ENCODE peak calls at places on chromosomes 12 and 14, in eight cellular contexts. One of them, this sample, is unnamed.
A peak's percentile ranks its signal among the peaks of the same experiment; 100 is the strongest.

GRCh38 chr12:105451211-105451610 is 120.7 kb downstream of the C12orf75 start:
- DNase-seq in heart right ventricle: no peak
- DNase-seq in body of pancreas: no peak
- DNase-seq in SK-N-SH: no peak
- DNase-seq in GM23338: no peak
- DNase-seq in keratinocyte: no peak
- DNase-seq in cardiac muscle cell: no peak
- DNase-seq in GM23248: peak; percentile 92
- DNase-seq in this sample: no peak

GRCh38 chr12:26713885-26714383 is 119.1 kb downstream of the ITPR2 start:
- DNase-seq in heart right ventricle: no peak
- DNase-seq in body of pancreas: no peak
- DNase-seq in SK-N-SH: no peak
- DNase-seq in GM23338: no peak
- DNase-seq in keratinocyte: no peak
- DNase-seq in cardiac muscle cell: no peak
- DNase-seq in GM23248: no peak
- DNase-seq in this sample: no peak

GRCh38 chr12:66189476-66189823 is 436 bp downstream of the IRAK3 start:
- DNase-seq in heart right ventricle: no peak
- DNase-seq in body of pancreas: no peak
- DNase-seq in SK-N-SH: no peak
- DNase-seq in GM23338: no peak
- DNase-seq in keratinocyte: no peak
- DNase-seq in cardiac muscle cell: no peak
- DNase-seq in GM23248: peak; percentile 53
- DNase-seq in this sample: no peak

GRCh38 chr12:34390171-34390841 is 368.0 kb downstream of the ALG10 start:
- DNase-seq in heart right ventricle: no peak
- DNase-seq in body of pancreas: no peak
- DNase-seq in SK-N-SH: no peak
- DNase-seq in GM23338: no peak
- DNase-seq in keratinocyte: no peak
- DNase-seq in cardiac muscle cell: no peak
- DNase-seq in GM23248: no peak
- DNase-seq in this sample: peak; percentile 29

GRCh38 chr14:96578619-96579018 is 76.4 kb downstream of the PAPOLA start:
- DNase-seq in heart right ventricle: no peak
- DNase-seq in body of pancreas: no peak
- DNase-seq in SK-N-SH: no peak
- DNase-seq in GM23338: no peak
- DNase-seq in keratinocyte: no peak
- DNase-seq in cardiac muscle cell: no peak
- DNase-seq in GM23248: no peak
- DNase-seq in this sample: no peak

GRCh38 chr14:74503973-74504335 is 10.4 kb downstream of the ISCA2 start:
- DNase-seq in heart right ventricle: no peak
- DNase-seq in body of pancreas: no peak
- DNase-seq in SK-N-SH: no peak
- DNase-seq in GM23338: no peak
- DNase-seq in keratinocyte: no peak
- DNase-seq in cardiac muscle cell: no peak
- DNase-seq in GM23248: no peak
- DNase-seq in this sample: no peak

GRCh38 chr12:75820848-75821578 is 210.6 kb downstream of the PHLDA1 start:
- DNase-seq in heart right ventricle: peak; percentile 13
- DNase-seq in body of pancreas: peak; percentile 14
- DNase-seq in SK-N-SH: no peak
- DNase-seq in GM23338: no peak
- DNase-seq in keratinocyte: peak; percentile 66
- DNase-seq in cardiac muscle cell: no peak
- DNase-seq in GM23248: peak; percentile 97
- DNase-seq in this sample: no peak

GRCh38 chr14:68104518-68104917 is 284.9 kb downstream of the RAD51B start:
- DNase-seq in heart right ventricle: no peak
- DNase-seq in body of pancreas: no peak
- DNase-seq in SK-N-SH: no peak
- DNase-seq in GM23338: no peak
- DNase-seq in keratinocyte: peak; percentile 30
- DNase-seq in cardiac muscle cell: peak; percentile 89
- DNase-seq in GM23248: peak; percentile 82
- DNase-seq in this sample: no peak

GRCh38 chr14:44778562-44778961 is 183.2 kb downstream of the KLHL28 start:
- DNase-seq in heart right ventricle: no peak
- DNase-seq in body of pancreas: no peak
- DNase-seq in SK-N-SH: no peak
- DNase-seq in GM23338: peak; percentile 22
- DNase-seq in keratinocyte: no peak
- DNase-seq in cardiac muscle cell: no peak
- DNase-seq in GM23248: peak; percentile 45
- DNase-seq in this sample: no peak

GRCh38 chr12:40769846-40770245 is 77.6 kb downstream of the CNTN1 start:
- DNase-seq in heart right ventricle: no peak
- DNase-seq in body of pancreas: no peak
- DNase-seq in SK-N-SH: no peak
- DNase-seq in GM23338: no peak
- DNase-seq in keratinocyte: no peak
- DNase-seq in cardiac muscle cell: no peak
- DNase-seq in GM23248: no peak
- DNase-seq in this sample: no peak
- H3K4me1 ChIP-seq in heart right ventricle: no peaks in the 10 kb centered on the region
- H3K4me1 ChIP-seq in body of pancreas: no peaks in the 10 kb centered on the region
- H3K4me1 ChIP-seq in SK-N-SH: no peaks in the 10 kb centered on the region
- H3K4me1 ChIP-seq in GM23338: peaks cover 13% of the 10 kb centered on the region
- H3K4me1 ChIP-seq in keratinocyte: no peaks in the 10 kb centered on the region
- H3K4me1 ChIP-seq in cardiac muscle cell: no peaks in the 10 kb centered on the region
- H3K4me1 ChIP-seq in GM23248: no peaks in the 10 kb centered on the region
- H3K4me1 ChIP-seq in this sample: no peaks in the 10 kb centered on the region

DNA sequence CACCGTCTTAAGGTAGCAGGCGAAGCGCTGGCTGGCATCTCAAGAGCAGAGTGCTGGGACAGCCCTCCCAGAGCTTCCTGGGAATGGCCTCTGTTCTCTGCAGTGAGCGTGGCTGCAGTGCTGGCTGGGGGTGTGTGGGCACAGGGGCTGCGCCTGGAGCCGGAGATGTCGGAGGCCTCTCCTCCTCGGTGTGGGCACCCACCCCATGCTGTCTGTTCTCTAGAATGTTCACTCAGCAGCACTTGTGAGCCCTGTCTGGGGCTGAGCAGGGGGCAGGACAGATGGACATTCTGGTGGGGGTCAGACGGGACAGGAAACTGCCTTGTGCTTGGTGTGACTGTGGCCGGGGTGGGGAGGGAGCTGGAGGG is 15.9 kb downstream of the FBRSL1 start:
- DNase-seq in heart right ventricle: no peak
- DNase-seq in body of pancreas: no peak
- DNase-seq in SK-N-SH: no peak
- DNase-seq in GM23338: no peak
- DNase-seq in keratinocyte: no peak
- DNase-seq in cardiac muscle cell: no peak
- DNase-seq in GM23248: no peak
- DNase-seq in this sample: no peak
- H3K27ac ChIP-seq in heart right ventricle: peak overlapping the region; percentile 90
- H3K27ac ChIP-seq in body of pancreas: peak overlapping the region; percentile 85
- H3K27ac ChIP-seq in SK-N-SH: no peak overlapping the region
- H3K27ac ChIP-seq in GM23338: no peak overlapping the region
- H3K27ac ChIP-seq in keratinocyte: no peak overlapping the region
- H3K27ac ChIP-seq in cardiac muscle cell: no peak overlapping the region
- H3K27ac ChIP-seq in GM23248: no peak overlapping the region
- H3K27ac ChIP-seq in this sample: no peak overlapping the region

GRCh38 chr14:90616313-90616712 is 199.9 kb downstream of the TTC7B start:
- DNase-seq in heart right ventricle: no peak
- DNase-seq in body of pancreas: no peak
- DNase-seq in SK-N-SH: no peak
- DNase-seq in GM23338: no peak
- DNase-seq in keratinocyte: no peak
- DNase-seq in cardiac muscle cell: no peak
- DNase-seq in GM23248: no peak
- DNase-seq in this sample: no peak

GRCh38 chr14:90614696-90615260 is 201.5 kb downstream of the TTC7B start:
- DNase-seq in heart right ventricle: no peak
- DNase-seq in body of pancreas: no peak
- DNase-seq in SK-N-SH: no peak
- DNase-seq in GM23338: no peak
- DNase-seq in keratinocyte: no peak
- DNase-seq in cardiac muscle cell: no peak
- DNase-seq in GM23248: no peak
- DNase-seq in this sample: no peak

GRCh38 chr14:90616881-90617280 is 199.3 kb downstream of the TTC7B start:
- DNase-seq in heart right ventricle: no peak
- DNase-seq in body of pancreas: no peak
- DNase-seq in SK-N-SH: no peak
- DNase-seq in GM23338: no peak
- DNase-seq in keratinocyte: no peak
- DNase-seq in cardiac muscle cell: no peak
- DNase-seq in GM23248: peak; percentile 7
- DNase-seq in this sample: no peak

GRCh38 chr14:90613997-90614396 is 202.2 kb downstream of the TTC7B start:
- DNase-seq in heart right ventricle: no peak
- DNase-seq in body of pancreas: no peak
- DNase-seq in SK-N-SH: no peak
- DNase-seq in GM23338: no peak
- DNase-seq in keratinocyte: no peak
- DNase-seq in cardiac muscle cell: no peak
- DNase-seq in GM23248: no peak
- DNase-seq in this sample: no peak

DNA sequence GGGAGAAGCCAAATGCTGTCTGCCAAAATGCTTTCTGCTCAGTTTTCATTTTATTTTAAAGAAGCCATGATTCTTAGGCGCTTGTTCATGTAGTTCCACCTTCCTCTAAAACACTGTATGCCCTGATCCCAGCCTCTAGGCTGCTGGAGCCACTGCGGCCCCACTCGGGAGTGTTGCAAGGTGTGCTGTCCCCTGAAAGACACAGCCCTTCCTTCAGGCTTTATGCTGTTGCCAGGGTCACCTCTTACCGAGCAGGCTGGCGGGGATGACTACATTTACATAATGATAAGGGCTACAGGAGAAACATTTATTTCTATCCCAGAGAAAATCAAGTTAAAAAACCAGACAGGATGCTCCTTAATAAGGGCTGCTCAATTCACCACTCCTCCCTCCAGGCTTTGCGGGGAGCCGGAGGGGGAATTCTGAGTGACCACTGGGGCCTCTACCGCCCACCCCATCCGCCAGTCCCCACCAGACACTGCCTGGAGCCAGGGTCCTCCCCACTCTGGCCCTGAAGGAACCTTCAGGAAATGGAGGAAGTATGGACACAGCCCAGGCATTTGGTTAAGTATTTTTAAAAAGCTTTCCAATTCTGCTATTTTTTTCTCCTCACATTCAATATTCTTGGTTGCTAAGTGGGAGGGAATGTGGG is 200.7 kb downstream of the TTC7B start:
- DNase-seq in heart right ventricle: no peak
- DNase-seq in body of pancreas: no peak
- DNase-seq in SK-N-SH: peak; percentile 83
- DNase-seq in GM23338: no peak
- DNase-seq in keratinocyte: no peak
- DNase-seq in cardiac muscle cell: no peak
- DNase-seq in GM23248: no peak
- DNase-seq in this sample: no peak
- H3K4me3 ChIP-seq in heart right ventricle: peak overlapping the region; percentile 15
- H3K4me3 ChIP-seq in body of pancreas: no peak overlapping the region
- H3K4me3 ChIP-seq in SK-N-SH: no peak overlapping the region
- H3K4me3 ChIP-seq in GM23338: no peak overlapping the region
- H3K4me3 ChIP-seq in keratinocyte: no peak overlapping the region
- H3K4me3 ChIP-seq in cardiac muscle cell: no peak overlapping the region
- H3K4me3 ChIP-seq in GM23248: no peak overlapping the region
- H3K4me3 ChIP-seq in this sample: no peak overlapping the region

GRCh38 chr12:12553208-12553785 is 9.4 kb downstream of the DUSP16 start:
- DNase-seq in heart right ventricle: no peak
- DNase-seq in body of pancreas: no peak
- DNase-seq in SK-N-SH: no peak
- DNase-seq in GM23338: no peak
- DNase-seq in keratinocyte: no peak
- DNase-seq in cardiac muscle cell: no peak
- DNase-seq in GM23248: no peak
- DNase-seq in this sample: no peak
- H3K4me1 ChIP-seq in heart right ventricle: no peaks in the 10 kb centered on the region
- H3K4me1 ChIP-seq in body of pancreas: peaks cover 42% of the 10 kb centered on the region
- H3K4me1 ChIP-seq in SK-N-SH: peaks cover 6% of the 10 kb centered on the region
- H3K4me1 ChIP-seq in GM23338: peaks cover 19% of the 10 kb centered on the region
- H3K4me1 ChIP-seq in keratinocyte: no peaks in the 10 kb centered on the region
- H3K4me1 ChIP-seq in cardiac muscle cell: peaks cover 4% of the 10 kb centered on the region
- H3K4me1 ChIP-seq in GM23248: no peaks in the 10 kb centered on the region
- H3K4me1 ChIP-seq in this sample: peaks cover 5% of the 10 kb centered on the region

DNA sequence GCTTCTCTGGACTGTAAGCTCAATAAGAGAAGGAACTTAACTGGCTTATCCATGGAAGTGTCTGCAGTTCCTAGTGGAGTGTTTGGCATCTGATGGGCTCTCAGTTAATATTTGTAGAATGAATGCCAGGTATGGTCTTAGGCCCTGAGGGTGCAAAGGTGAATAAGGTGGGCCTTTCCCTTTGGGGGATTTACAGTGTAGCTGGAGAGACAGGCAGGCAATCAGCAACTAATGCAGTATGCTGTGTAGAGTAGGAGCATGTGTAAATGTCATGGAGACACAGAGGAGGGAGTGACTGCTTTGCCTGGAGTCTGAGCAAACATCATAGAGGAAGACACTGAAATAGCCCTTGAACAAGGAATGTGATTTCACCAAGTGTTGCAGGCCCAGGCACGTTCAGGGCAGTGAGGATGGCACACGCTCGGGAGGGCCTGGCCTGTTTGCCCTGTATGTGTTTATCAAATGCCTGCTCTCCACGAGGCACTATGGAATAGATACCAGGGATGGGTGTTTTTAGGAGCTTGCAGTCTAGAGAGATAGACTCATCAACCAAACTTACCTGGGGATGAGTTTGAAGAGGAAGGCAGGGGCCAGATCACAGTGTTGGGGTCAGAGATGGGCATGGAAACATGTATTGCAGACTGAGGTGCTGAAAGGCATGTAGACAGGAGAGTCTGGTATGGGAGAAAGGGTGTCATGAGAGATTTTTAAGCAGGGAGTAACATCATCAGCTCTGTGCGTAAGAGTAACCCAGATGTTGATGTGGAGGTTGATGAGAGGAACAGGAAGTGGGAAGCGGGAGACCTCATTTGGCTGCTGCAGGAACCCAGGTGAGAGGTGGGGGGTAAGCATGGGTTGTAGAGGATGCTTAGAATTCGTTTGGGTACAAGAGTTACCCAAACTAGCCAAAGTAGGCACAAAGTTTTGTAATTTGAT is 54.1 kb downstream of the PLXNC1 start:
- DNase-seq in heart right ventricle: no peak
- DNase-seq in body of pancreas: no peak
- DNase-seq in SK-N-SH: no peak
- DNase-seq in GM23338: no peak
- DNase-seq in keratinocyte: peak; percentile 5
- DNase-seq in cardiac muscle cell: no peak
- DNase-seq in GM23248: no peak
- DNase-seq in this sample: no peak
- H3K27ac ChIP-seq in heart right ventricle: no peak overlapping the region
- H3K27ac ChIP-seq in body of pancreas: no peak overlapping the region
- H3K27ac ChIP-seq in SK-N-SH: no peak overlapping the region
- H3K27ac ChIP-seq in GM23338: no peak overlapping the region
- H3K27ac ChIP-seq in keratinocyte: no peak overlapping the region
- H3K27ac ChIP-seq in cardiac muscle cell: no peak overlapping the region
- H3K27ac ChIP-seq in GM23248: no peak overlapping the region
- H3K27ac ChIP-seq in this sample: no peak overlapping the region

GRCh38 chr14:91354979-91355685 is 62.5 kb downstream of the CCDC88C start:
- DNase-seq in heart right ventricle: no peak
- DNase-seq in body of pancreas: no peak
- DNase-seq in SK-N-SH: peak; percentile 75
- DNase-seq in GM23338: peak; percentile 82
- DNase-seq in keratinocyte: no peak
- DNase-seq in cardiac muscle cell: no peak
- DNase-seq in GM23248: no peak
- DNase-seq in this sample: no peak
- H3K4me3 ChIP-seq in heart right ventricle: no peak overlapping the region
- H3K4me3 ChIP-seq in body of pancreas: no peak overlapping the region
- H3K4me3 ChIP-seq in SK-N-SH: no peak overlapping the region
- H3K4me3 ChIP-seq in GM23338: no peak overlapping the region
- H3K4me3 ChIP-seq in keratinocyte: no peak overlapping the region
- H3K4me3 ChIP-seq in cardiac muscle cell: no peak overlapping the region
- H3K4me3 ChIP-seq in GM23248: no peak overlapping the region
- H3K4me3 ChIP-seq in this sample: no peak overlapping the region